ENCODE peak calls at places on chromosome 2, in four cellular contexts. C, X, T and W are unnamed samples.

GRCh38 chr2:56757884-56758545 is 574.2 kb downstream of the CCDC85A start:
- DNase-seq in X (no peak), C (no peak), T (no peak), W (no peak)

GRCh38 chr2:3776311-3776710 is 72.9 kb downstream of the DCDC2C start:
- DNase-seq in C (no peak), T (no peak), X (no peak), W (no peak)

GRCh38 chr2:135029481-135030134 is 17.6 kb downstream of the MAP3K19 start:
- DNase-seq in X (no peak), T (no peak), C (no peak), W (no peak)

GRCh38 chr2:5618271-5618670 is 73.9 kb upstream of the SOX11 start:
- DNase-seq in C (no peak), X (no peak), T (no peak), W (no peak)

GRCh38 chr2:184689633-184690032 is 91.3 kb downstream of the ZNF804A start:
- DNase-seq in T (no peak), X (no peak), C (no peak), W (no peak)

GRCh38 chr2:229407170-229407569 is 136.1 kb upstream of the PID1 start:
- DNase-seq in C (peak), T (no peak), X (no peak), W (peak)

GRCh38 chr2:226451486-226451885 is 348.1 kb downstream of the IRS1 start:
- DNase-seq in T (no peak), X (no peak), C (no peak), W (no peak)

GRCh38 chr2:73359915-73360697 is 25.5 kb upstream of the ALMS1 start:
- DNase-seq in X (peak), T (no peak), C (peak), W (no peak)

GRCh38 chr2:123500346-123500745 is 524.7 kb upstream of the CNTNAP5 start:
- DNase-seq in T (no peak), C (no peak), X (no peak), W (no peak)

GRCh38 chr2:46872876-46873631 is 42.6 kb downstream of the MCFD2 start:
- DNase-seq in X (no peak), T (no peak), C (no peak), W (no peak)
- H3K9ac ChIP-seq in X (peak), T (no peak), C (peak), W (no peak)

DNA sequence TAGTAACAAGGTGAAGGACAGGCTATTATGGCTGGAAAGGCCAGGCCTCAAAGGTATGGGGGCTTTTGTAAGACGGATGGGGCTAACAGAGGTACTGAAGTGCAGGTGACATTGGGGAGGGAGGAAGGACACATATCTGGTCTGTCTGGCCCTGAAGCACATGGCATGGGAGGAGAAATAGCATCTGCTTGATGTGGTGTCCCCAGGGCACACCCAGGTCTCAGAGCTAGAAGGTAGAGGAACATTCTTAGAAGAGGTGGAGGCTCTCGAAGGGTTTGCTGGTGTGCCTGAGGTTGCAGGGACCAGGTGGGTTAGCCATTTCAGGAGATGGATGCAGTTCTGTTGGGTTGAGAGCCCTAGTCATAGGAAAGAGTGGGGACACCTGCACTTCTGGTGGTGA is 9.5 kb downstream of the RALB start:
- DNase-seq in C (no peak), T (no peak), X (no peak), W (no peak)
- H3K9ac ChIP-seq in C (no peak), T (no peak), X (no peak), W (no peak)

DNA sequence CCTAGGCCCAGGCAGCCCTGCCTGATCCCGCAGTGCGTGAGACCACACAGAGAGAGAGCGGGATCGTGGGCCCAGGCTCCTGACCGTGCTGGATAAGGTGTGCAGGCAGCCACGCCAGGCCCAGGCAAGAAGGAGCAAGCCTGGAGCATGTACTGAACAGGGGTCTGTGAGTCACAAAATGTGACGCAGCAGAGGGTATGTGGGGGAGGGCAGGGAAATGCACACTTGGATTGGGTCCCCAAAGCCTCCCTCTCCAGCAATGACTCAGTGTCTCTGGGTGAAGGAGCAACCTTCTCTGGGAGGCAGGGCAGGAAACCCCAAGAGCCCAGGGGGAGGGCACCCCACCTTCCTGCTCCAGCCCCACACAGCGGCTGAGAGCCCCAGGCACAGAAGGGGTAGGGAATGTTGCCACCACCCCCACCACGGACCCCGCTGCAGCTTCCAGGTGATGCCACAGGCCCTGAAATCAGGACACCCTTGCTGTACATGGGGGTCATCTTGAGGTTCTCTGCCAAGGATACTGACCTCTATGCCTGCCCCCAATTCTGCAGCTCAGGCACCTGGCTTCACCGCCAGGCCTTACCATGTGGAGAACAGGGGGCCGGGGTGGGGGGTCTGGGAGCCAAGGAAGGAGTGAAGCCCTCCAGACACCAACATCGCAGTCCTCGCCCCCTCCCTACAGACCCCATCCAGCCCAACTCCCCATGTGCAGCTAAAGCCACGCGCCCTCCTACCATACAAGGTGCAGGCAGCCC is 1.3 kb upstream of the GPC1 start:
- DNase-seq in C (peak), X (no peak), T (no peak), W (no peak)
- H3K9ac ChIP-seq in C (peak), X (peak), T (no peak), W (no peak)

DNA sequence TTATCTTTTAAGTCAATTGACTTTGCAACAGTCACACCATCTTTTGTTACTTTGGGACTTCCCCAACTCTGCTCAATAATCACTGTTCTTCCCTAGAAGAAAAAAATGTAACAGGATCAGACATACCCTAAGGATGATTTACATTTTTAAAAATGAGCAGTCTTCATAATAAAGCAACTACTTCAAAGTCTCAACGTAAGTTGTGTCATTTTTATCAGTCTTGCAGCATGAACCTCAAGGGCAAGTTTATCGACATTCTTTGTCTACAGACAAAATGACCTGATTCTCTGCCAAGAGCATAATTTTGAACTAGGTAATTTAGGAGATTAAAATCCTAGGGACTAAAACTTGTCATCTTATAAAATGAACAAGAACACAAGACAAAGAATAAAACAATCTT is 2.3 kb downstream of the HSPD1 start:
- DNase-seq in C (no peak), T (no peak), X (no peak), W (no peak)
- H3K9ac ChIP-seq in C (peak), T (peak), X (peak), W (peak)

DNA sequence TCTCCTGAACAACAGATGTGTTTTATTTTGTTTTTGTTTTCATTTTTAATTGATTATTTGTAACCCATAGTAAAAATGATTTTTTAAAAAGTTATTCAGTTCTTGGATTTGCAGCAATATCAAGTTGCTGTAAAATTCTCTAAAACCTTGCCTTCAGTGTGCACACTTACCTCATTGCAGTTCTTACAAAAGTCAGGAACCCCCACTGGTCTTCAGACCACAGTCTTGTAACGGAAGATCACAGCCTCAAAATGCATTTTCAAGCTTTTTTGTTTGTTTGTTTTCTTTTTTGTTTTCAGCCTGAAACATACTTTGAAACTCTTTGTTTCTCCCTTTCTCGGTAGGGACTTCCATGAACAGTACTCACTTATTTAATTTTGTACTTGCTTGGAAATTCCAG is 1012.8 kb upstream of the GYPC start:
- DNase-seq in T (peak), C (no peak), X (no peak), W (no peak)
- H3K9ac ChIP-seq in T (no peak), C (no peak), X (no peak), W (no peak)

GRCh38 chr2:210718503-210718902 is 162.1 kb downstream of the CPS1 start:
- DNase-seq in T (no peak), C (no peak), X (no peak), W (no peak)
- H3K9ac ChIP-seq in T (no peak), C (no peak), X (no peak), W (no peak)

GRCh38 chr2:14831458-14831857 is 198.9 kb downstream of the LRATD1 start:
- DNase-seq in C (peak), T (no peak), X (no peak), W (no peak)
- H3K9ac ChIP-seq in C (no peak), T (no peak), X (no peak), W (no peak)

GRCh38 chr2:39491653-39492052 is 54.6 kb upstream of the MAP4K3 start:
- DNase-seq in T (no peak), C (no peak), X (no peak), W (no peak)
- H3K9ac ChIP-seq in T (no peak), C (peak), X (no peak), W (no peak)

GRCh38 chr2:160425794-160426193 is 67.8 kb downstream of the RBMS1 start:
- DNase-seq in C (peak), X (no peak), T (no peak), W (no peak)
- H3K9ac ChIP-seq in C (peak), X (no peak), T (no peak), W (no peak)